ENCODE peak calls at places on chromosomes 4 and X, in five cellular contexts. C is neural progenitor cell, O is A549, E is transverse colon, N is A673. U is an unnamed sample. For H3K9me3, the result is how much of the 10 kb centered on the place peaks cover.

GRCh38 chr4:183832776-183833450 is 72.2 kb upstream of the STOX2 start:
- DNase-seq in C (no peak), O (no peak), E (no peak), N (no peak), U (no peak)

GRCh38 chr4:169314906-169315305 is 44.1 kb upstream of the SH3RF1 start:
- DNase-seq in C (no peak), O (peak), E (peak), N (peak), U (no peak)

GRCh38 chr4:22515145-22515887 is 550 bp downstream of the ADGRA3 start:
- DNase-seq in C (peak), O (peak), E (peak), N (peak), U (peak)

GRCh38 chr4:140673729-140674128 is 82.5 kb downstream of the TBC1D9 start:
- DNase-seq in C (no peak), O (no peak), E (no peak), N (no peak), U (no peak)

GRCh38 chr4:41361831-41362646 is 105.3 kb downstream of the UCHL1 start:
- DNase-seq in C (peak), O (peak), E (no peak), N (peak), U (no peak)

GRCh38 chrX:71621644-71622346 is 3.5 kb upstream of the CXCR3 start:
- DNase-seq in C (no peak), O (no peak), E (peak), N (no peak), U (no peak)

GRCh38 chrX:46758163-46758955 is 559 bp downstream of the SLC9A7 start:
- DNase-seq in C (no peak), O (peak), E (peak), N (no peak), U (no peak)

GRCh38 chr4:16205298-16206164 is 20.7 kb downstream of the TAPT1 start:
- DNase-seq in C (peak), O (peak), E (no peak), N (peak), U (no peak)

GRCh38 chr4:42654606-42655005 is 2.3 kb downstream of the ATP8A1 start:
- DNase-seq in C (no peak), O (no peak), E (no peak), N (no peak), U (no peak)

GRCh38 chr4:95510145-95510544 is 38.6 kb downstream of the UNC5C start:
- DNase-seq in C (peak), O (peak), E (no peak), N (peak), U (no peak)

GRCh38 chr4:16550488-16550980 is 324.3 kb upstream of the TAPT1 start:
- DNase-seq in C (no peak), O (no peak), E (no peak), N (no peak), U (no peak)

GRCh38 chr4:4496604-4497372 is 45.1 kb downstream of the STX18 start:
- DNase-seq in C (no peak), O (no peak), E (no peak), N (no peak), U (no peak)

GRCh38 chr4:128285085-128286023 is 2.3 kb downstream of the PGRMC2 start:
- DNase-seq in C (no peak), O (peak), E (peak), N (no peak), U (no peak)

GRCh38 chrX:112827292-112827903 is 13.2 kb downstream of the AMOT start:
- DNase-seq in C (no peak), O (no peak), E (no peak), N (no peak), U (no peak)

GRCh38 chrX:38221391-38221929 is 789 bp upstream of the SRPX start:
- DNase-seq in C (no peak), O (no peak), E (no peak), N (no peak), U (no peak)

GRCh38 chr4:70706516-70706915 is 15.2 kb upstream of the RUFY3 start:
- DNase-seq in C (peak), O (no peak), E (no peak), N (no peak), U (no peak)

GRCh38 chrX:103488332-103488731 is 31.0 kb downstream of the RAB40A start:
- DNase-seq in C (peak), O (peak), E (no peak), N (peak), U (no peak)

GRCh38 chrX:17405225-17405969 is 30.4 kb downstream of the NHS start:
- DNase-seq in C (no peak), O (peak), E (no peak), N (no peak), U (no peak)

DNA sequence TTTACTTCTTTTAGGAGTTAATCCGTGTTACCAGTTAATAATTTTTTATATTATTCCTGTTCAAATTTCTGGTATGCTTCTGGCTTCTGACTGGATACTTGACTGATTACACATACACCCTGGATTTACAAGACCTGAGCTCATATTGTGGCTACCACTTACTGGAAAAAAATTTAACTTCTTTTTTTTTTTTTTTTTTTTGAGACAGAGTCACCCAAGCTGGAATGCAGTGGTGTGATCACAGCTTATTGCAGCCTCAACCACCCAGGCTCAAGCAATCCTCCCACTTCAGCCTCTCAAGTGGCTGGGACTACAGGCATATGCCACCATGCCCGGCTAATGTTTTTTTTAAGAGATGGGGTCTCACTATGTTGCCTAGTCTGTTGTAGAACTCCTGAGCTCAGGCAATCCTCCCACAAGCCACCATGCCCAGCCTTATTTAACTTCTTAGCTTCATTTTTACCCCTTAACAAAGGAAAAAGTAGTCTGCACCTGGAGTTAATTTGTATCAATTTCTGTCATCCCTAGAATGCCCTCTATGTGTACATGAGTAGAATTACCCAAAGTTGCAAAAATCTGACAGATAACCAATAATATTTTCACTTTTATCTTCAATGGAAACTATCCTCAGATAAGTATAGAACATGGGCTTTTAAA is 50.3 kb downstream of the TMEM165 start:
- DNase-seq in C (no peak), O (no peak), E (no peak), N (no peak), U (no peak)
- TF ChIP-seq CTCF in C (no peak), O (no peak), E (no peak), N (no peak), U (no peak)

GRCh38 chrX:77446840-77447239 is 349 bp upstream of the FGF16 start:
- DNase-seq in C (no peak), O (no peak), E (no peak), N (no peak), U (no peak)

GRCh38 chrX:77447339-77448149 is at the start of gene FGF16:
- DNase-seq in C (peak), O (no peak), E (no peak), N (no peak), U (no peak)

GRCh38 chrX:77444075-77444474 is 3.1 kb upstream of the FGF16 start:
- DNase-seq in C (no peak), O (no peak), E (no peak), N (no peak), U (no peak)

GRCh38 chrX:77448170-77448569 is 981 bp downstream of the FGF16 start:
- DNase-seq in C (peak), O (no peak), E (no peak), N (no peak), U (no peak)

DNA sequence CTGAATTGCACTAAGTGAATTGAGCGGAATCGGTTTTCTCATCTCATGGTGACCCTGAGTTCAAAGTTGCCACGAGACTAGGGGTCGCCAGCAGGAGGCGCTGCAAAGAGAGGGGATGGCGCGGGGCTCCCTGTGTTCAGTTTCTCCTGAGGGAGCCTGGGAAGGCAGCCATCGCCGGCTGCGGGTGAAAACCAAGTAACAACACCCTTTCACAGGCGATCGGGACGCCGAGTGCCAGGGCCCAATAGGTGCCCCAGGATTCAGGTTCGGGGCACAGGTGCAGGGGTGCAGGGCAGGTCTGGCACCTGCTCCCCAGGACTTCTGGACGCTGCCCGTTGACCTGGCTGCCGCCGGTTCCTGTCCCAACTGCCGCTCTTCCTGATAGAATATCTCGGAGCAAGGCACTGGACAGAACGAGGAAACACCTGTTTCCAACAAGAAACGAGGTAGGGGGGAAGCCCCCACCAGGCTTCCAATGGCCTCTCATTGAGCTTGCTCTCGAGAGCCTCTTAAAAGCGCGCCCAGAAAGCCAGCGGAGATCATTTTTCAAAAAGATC is 1.1 kb upstream of the FGF16 start:
- DNase-seq in C (peak), O (no peak), E (peak), N (peak), U (no peak)
- H3K4me3 ChIP-seq in C (peak), O (no peak), E (no peak), N (peak), U (peak)

GRCh38 chrX:146449243-146449642 is 360.3 kb upstream of the CXorf51B start:
- DNase-seq in C (no peak), O (no peak), E (no peak), N (no peak), U (no peak)
- H3K9me3 ChIP-seq in C (under half), O (under half), E (under half), N (under half), U (under half)

DNA sequence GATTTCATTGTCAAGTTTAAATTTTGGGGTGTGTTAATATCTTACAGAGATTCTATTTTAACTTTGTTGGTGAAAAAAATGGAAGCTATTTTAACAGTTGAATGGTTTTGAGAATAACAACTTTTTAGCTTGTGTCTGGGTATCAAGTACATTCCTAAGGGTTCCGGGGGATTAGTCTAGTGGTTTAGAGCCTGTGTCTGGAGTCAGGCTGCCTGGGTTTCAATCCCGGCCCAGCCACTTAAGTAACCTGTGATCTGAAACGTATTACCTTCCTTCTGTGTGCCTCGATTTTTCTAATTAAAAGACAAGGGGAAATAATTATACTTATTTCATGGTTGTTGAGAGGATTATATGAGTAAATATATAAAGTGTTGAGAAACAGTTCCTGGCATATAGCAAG is 288.6 kb upstream of the NR3C2 start:
- DNase-seq in C (peak), O (no peak), E (no peak), N (peak), U (no peak)
- TF ChIP-seq CTCF in C (no peak), O (no peak), E (no peak), N (no peak), U (no peak)

DNA sequence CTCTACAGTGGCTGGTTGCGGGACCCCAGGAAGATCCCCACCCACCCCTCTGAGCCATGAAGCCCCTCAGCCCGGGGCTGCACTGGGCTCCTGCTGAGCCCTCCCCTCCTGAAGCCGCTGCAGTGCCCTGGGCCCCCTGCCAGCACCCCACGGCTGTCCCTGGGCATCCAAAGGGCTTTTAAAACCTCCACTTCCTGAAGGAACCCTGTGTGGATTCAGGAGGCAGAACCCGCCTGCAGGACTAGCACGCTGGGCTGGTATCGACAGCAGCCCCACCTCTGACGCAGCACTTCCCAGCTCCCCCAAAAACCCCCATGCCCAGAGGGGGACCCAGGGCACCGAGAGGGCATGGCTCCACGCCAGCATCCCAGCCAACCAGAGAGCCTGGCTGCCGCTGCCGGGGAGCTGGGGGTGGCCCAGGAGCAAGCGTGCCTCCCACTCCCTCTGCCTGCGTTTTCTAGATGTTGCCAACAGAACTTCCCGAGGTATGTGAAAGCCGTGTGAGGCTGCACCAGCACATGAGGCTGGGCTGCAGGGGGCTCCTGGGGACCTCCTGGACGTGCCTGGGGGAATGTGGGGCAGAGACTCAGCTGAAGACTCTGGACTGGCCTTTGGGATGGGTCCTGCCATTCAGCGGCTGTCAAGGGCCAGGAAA is 6.3 kb downstream of the MXD4 start:
- DNase-seq in C (no peak), O (no peak), E (peak), N (peak), U (peak)
- H3K4me3 ChIP-seq in C (no peak), O (no peak), E (no peak), N (no peak), U (peak)

GRCh38 chrX:65813245-65813644 is 145.8 kb downstream of the MSN start:
- DNase-seq in C (no peak), O (no peak), E (no peak), N (no peak), U (no peak)

DNA sequence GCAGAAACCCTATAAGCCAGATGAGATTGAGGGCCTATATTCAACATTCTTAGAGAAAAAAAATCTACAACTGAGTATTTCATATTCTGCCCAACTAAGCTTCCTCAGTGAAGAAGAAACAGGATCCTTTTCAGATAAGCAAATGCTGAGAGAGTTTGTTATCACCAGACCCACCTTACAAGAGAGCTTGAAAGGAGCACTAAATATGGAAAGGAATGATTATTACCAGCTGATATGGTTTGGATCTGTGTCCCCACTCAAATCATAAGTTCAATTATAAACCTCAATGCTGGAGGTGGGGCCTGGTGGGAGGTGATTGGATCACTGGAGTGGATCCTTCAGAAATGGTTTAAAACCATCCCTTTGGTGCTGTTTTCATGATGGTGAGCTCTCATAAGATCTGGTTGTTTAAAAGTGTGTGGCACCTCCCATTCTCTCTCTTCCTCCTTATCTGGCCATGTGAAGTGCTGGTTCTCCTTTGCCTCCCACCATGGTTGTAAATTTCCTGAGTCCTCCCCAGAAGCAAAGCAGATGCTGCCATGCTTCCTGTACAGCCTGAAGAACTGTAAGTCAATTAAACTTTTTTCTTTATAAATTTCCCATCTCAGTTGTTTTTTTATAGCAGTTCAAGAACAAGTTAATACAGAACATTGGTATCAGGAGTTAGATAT is 144.2 kb downstream of the MSN start:
- DNase-seq in C (no peak), O (no peak), E (no peak), N (no peak), U (no peak)
- H3K9me3 ChIP-seq in C (under half), O (under half), E (under half), N (under half), U (under half)